ENCODE peak calls at places on chromosomes 6 and 20, in five cellular contexts. One of them, this sample, is unnamed.

GRCh38 chr6:1724616-1725015 is 114.9 kb downstream of the FOXC1 start:
- DNase-seq in NB4: no peak
- DNase-seq in stomach: peak
- DNase-seq in tibial nerve: no peak
- DNase-seq in uterus: peak
- DNase-seq in this sample: no peak

GRCh38 chr20:32482251-32483220 is 102.6 kb downstream of the NOL4L start:
- DNase-seq in NB4: peak
- DNase-seq in stomach: peak
- DNase-seq in tibial nerve: no peak
- DNase-seq in uterus: no peak
- DNase-seq in this sample: no peak

GRCh38 chr6:99905209-99906106 is 88.6 kb downstream of the MCHR2 start:
- DNase-seq in NB4: peak
- DNase-seq in stomach: no peak
- DNase-seq in tibial nerve: no peak
- DNase-seq in uterus: no peak
- DNase-seq in this sample: no peak

GRCh38 chr20:34874094-34874654 is 1.5 kb upstream of the GGT7 start:
- DNase-seq in NB4: peak
- DNase-seq in stomach: peak
- DNase-seq in tibial nerve: peak
- DNase-seq in uterus: peak
- DNase-seq in this sample: peak

GRCh38 chr20:12966468-12967085 is 42.2 kb upstream of the SPTLC3 start:
- DNase-seq in NB4: peak
- DNase-seq in stomach: no peak
- DNase-seq in tibial nerve: no peak
- DNase-seq in uterus: no peak
- DNase-seq in this sample: no peak

GRCh38 chr6:71967436-71967835 is 81.1 kb downstream of the RIMS1 start:
- DNase-seq in NB4: peak
- DNase-seq in stomach: no peak
- DNase-seq in tibial nerve: no peak
- DNase-seq in uterus: no peak
- DNase-seq in this sample: no peak

GRCh38 chr6:125258651-125259353 is 43.0 kb downstream of the HDDC2 start:
- DNase-seq in NB4: peak
- DNase-seq in stomach: no peak
- DNase-seq in tibial nerve: no peak
- DNase-seq in uterus: no peak
- DNase-seq in this sample: no peak

GRCh38 chr6:155504848-155505247 is 49.2 kb upstream of the NOX3 start:
- DNase-seq in NB4: no peak
- DNase-seq in stomach: no peak
- DNase-seq in tibial nerve: no peak
- DNase-seq in uterus: no peak
- DNase-seq in this sample: no peak

GRCh38 chr6:125537090-125537489 is 212.3 kb upstream of the HEY2 start:
- DNase-seq in NB4: no peak
- DNase-seq in stomach: no peak
- DNase-seq in tibial nerve: no peak
- DNase-seq in uterus: no peak
- DNase-seq in this sample: no peak

GRCh38 chr20:13397300-13397724 is 176.2 kb downstream of the ISM1 start:
- DNase-seq in NB4: no peak
- DNase-seq in stomach: no peak
- DNase-seq in tibial nerve: no peak
- DNase-seq in uterus: no peak
- DNase-seq in this sample: no peak

GRCh38 chr6:126377594-126378153 is 37.8 kb downstream of the CENPW start:
- DNase-seq in NB4: no peak
- DNase-seq in stomach: no peak
- DNase-seq in tibial nerve: no peak
- DNase-seq in uterus: no peak
- DNase-seq in this sample: no peak

GRCh38 chr20:24798930-24799705 is 150.0 kb upstream of the CST7 start:
- DNase-seq in NB4: no peak
- DNase-seq in stomach: no peak
- DNase-seq in tibial nerve: no peak
- DNase-seq in uterus: no peak
- DNase-seq in this sample: no peak

GRCh38 chr6:1574895-1575212 is 34.9 kb upstream of the FOXC1 start:
- DNase-seq in NB4: no peak
- DNase-seq in stomach: no peak
- DNase-seq in tibial nerve: no peak
- DNase-seq in uterus: no peak
- DNase-seq in this sample: peak

GRCh38 chr20:19817017-19817416 is 59.0 kb downstream of the RIN2 start:
- DNase-seq in NB4: no peak
- DNase-seq in stomach: no peak
- DNase-seq in tibial nerve: no peak
- DNase-seq in uterus: peak
- DNase-seq in this sample: peak

GRCh38 chr6:54282186-54282585 is 26.1 kb upstream of the TINAG start:
- DNase-seq in NB4: no peak
- DNase-seq in stomach: no peak
- DNase-seq in tibial nerve: no peak
- DNase-seq in uterus: no peak
- DNase-seq in this sample: no peak

GRCh38 chr20:8744228-8744844 is 324.6 kb upstream of the PLCB4 start:
- DNase-seq in NB4: no peak
- DNase-seq in stomach: no peak
- DNase-seq in tibial nerve: no peak
- DNase-seq in uterus: no peak
- DNase-seq in this sample: no peak

GRCh38 chr6:104940881-104941693 is 15.8 kb upstream of the LIN28B start:
- DNase-seq in NB4: no peak
- DNase-seq in stomach: no peak
- DNase-seq in tibial nerve: no peak
- DNase-seq in uterus: no peak
- DNase-seq in this sample: no peak

DNA sequence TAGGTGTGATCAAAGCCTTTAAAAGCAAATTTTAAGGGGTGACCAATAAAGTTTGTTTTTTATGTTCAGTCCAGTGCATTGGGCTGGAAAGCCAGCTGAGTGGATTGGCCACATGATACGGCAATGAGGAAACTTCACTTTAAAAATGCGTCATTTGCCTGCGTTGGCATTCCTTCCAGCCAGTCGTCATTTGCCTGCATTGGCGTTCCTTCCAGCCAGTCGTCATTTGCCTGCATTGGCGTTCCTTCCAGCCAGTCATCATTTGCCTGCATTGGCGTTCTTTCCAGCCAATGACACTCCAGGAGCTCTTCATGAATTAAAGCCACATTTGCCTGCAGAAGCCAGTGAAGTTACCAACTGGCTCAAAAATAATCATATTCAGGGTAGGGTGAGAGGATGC is 378.6 kb downstream of the SMOC2 start:
- DNase-seq in NB4: no peak
- DNase-seq in stomach: no peak
- DNase-seq in tibial nerve: no peak
- DNase-seq in uterus: no peak
- DNase-seq in this sample: no peak
- H3K4me3 ChIP-seq in NB4: no peak
- H3K4me3 ChIP-seq in stomach: no peak
- H3K4me3 ChIP-seq in tibial nerve: no peak
- H3K4me3 ChIP-seq in uterus: no peak
- H3K4me3 ChIP-seq in this sample: no peak

DNA sequence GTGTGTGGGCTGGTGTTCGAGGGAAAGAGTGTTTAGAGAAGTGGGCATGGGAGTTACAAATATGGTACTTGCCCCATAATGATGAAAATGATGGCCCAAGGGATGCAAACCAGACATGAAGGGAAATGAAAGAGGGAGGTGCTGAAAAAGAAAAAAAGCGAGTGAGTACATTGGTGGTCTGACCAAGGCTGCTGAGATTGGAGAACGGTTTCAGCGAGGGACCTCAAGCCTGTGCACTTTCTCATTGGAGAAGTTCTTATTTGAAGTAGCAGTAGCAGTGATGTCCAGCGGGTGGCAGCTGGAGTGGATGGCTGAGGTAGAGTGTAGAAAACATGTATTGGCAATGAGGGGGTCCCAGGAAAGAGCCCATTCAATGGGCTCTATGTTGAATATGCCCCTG is 54.8 kb downstream of the TNFAIP3 start:
- DNase-seq in NB4: peak
- DNase-seq in stomach: no peak
- DNase-seq in tibial nerve: no peak
- DNase-seq in uterus: no peak
- DNase-seq in this sample: no peak
- TF ChIP-seq POLR2A in NB4: no peak
- TF ChIP-seq POLR2A in stomach: no peak
- TF ChIP-seq POLR2A in tibial nerve: no peak
- TF ChIP-seq POLR2A in uterus: no peak
- TF ChIP-seq POLR2A in this sample: no peak

GRCh38 chr6:138085839-138086222 is 21.4 kb downstream of the PERP start:
- DNase-seq in NB4: no peak
- DNase-seq in stomach: no peak
- DNase-seq in tibial nerve: no peak
- DNase-seq in uterus: no peak
- DNase-seq in this sample: no peak

GRCh38 chr6:138088307-138088744 is 18.9 kb downstream of the PERP start:
- DNase-seq in NB4: peak
- DNase-seq in stomach: peak
- DNase-seq in tibial nerve: no peak
- DNase-seq in uterus: no peak
- DNase-seq in this sample: no peak

GRCh38 chr6:138087549-138087948 is 19.7 kb downstream of the PERP start:
- DNase-seq in NB4: no peak
- DNase-seq in stomach: no peak
- DNase-seq in tibial nerve: no peak
- DNase-seq in uterus: no peak
- DNase-seq in this sample: no peak

GRCh38 chr6:138084904-138085838 is 22.0 kb downstream of the PERP start:
- DNase-seq in NB4: no peak
- DNase-seq in stomach: no peak
- DNase-seq in tibial nerve: no peak
- DNase-seq in uterus: no peak
- DNase-seq in this sample: no peak

DNA sequence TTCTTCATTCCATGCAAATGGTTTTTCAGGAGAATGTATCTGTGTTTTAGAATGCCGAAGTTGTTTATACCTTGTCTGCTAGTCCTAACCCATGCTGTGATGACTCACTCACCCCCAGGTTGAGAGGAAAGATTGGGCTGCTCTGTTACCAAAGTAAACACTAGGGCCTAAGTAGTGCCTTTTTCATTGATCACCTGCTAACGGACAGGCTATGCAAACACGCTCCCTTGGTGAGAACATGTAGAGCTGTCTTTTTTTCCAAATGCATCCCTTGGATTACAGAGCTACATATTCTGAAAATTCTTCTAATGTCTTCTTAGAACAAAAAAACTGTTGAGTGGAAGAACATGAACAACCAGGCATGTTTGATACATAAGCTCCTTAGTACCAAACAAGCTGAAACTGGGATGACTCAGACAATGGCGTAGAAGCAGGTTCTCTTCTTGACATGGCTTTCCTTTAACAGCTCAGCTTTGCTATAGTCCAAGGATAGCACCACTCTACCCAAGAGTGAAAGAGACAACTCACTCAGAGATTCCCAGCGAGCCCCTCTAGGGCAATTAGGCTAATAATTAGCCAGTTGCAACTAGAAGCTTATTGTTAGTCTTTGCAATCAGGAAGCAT is 20.5 kb downstream of the PERP start:
- DNase-seq in NB4: no peak
- DNase-seq in stomach: no peak
- DNase-seq in tibial nerve: no peak
- DNase-seq in uterus: no peak
- DNase-seq in this sample: no peak
- H3K4me3 ChIP-seq in NB4: no peak
- H3K4me3 ChIP-seq in stomach: no peak
- H3K4me3 ChIP-seq in tibial nerve: no peak
- H3K4me3 ChIP-seq in uterus: no peak
- H3K4me3 ChIP-seq in this sample: no peak

GRCh38 chr20:36050436-36051317 is 82.3 kb downstream of the CNBD2 start:
- DNase-seq in NB4: peak
- DNase-seq in stomach: peak
- DNase-seq in tibial nerve: peak
- DNase-seq in uterus: peak
- DNase-seq in this sample: peak
- TF ChIP-seq POLR2A in NB4: peak
- TF ChIP-seq POLR2A in stomach: peak
- TF ChIP-seq POLR2A in tibial nerve: peak
- TF ChIP-seq POLR2A in uterus: peak
- TF ChIP-seq POLR2A in this sample: peak

This sample was measured in vagina.